ENCODE peak calls at places on chromosomes 4 and X, in five cellular contexts. C, K, V, S and B are unnamed samples.

GRCh38 chrX:30779453-30780030 is 109.5 kb downstream of the TAB3 start:
- DNase-seq in C (no peak), K (peak), V (no peak), S (no peak), B (no peak)

GRCh38 chrX:12434493-12434892 is 296.2 kb downstream of the FRMPD4 start:
- DNase-seq in C (no peak), K (peak), V (no peak), S (no peak), B (no peak)

GRCh38 chrX:37367946-37368345 is 18.8 kb downstream of the PRRG1 start:
- DNase-seq in C (no peak), K (no peak), V (no peak), S (no peak), B (no peak)

GRCh38 chr4:96164814-96165351 is 325.0 kb downstream of the PDHA2 start:
- DNase-seq in C (peak), K (no peak), V (no peak), S (no peak), B (peak)

GRCh38 chrX:13520441-13520840 is 49.0 kb upstream of the EGFL6 start:
- DNase-seq in C (no peak), K (no peak), V (no peak), S (no peak), B (no peak)

GRCh38 chrX:13387656-13388421 is 68.0 kb upstream of the ATXN3L start:
- DNase-seq in C (peak), K (no peak), V (no peak), S (no peak), B (no peak)

GRCh38 chrX:6024204-6024603 is 204.5 kb downstream of the NLGN4X start:
- DNase-seq in C (peak), K (no peak), V (no peak), S (no peak), B (peak)

GRCh38 chr4:78926825-78927224 is 12.4 kb downstream of the PAQR3 start:
- DNase-seq in C (no peak), K (no peak), V (no peak), S (no peak), B (no peak)

GRCh38 chr4:68272860-68273259 is 27.4 kb upstream of the TMPRSS11B start:
- DNase-seq in C (no peak), K (no peak), V (peak), S (no peak), B (peak)

GRCh38 chr4:184383497-184384055 is 90.8 kb downstream of the IRF2 start:
- DNase-seq in C (peak), K (no peak), V (no peak), S (no peak), B (peak)

GRCh38 chr4:117400039-117400835 is 314.9 kb upstream of the TRAM1L1 start:
- DNase-seq in C (peak), K (no peak), V (no peak), S (no peak), B (peak)

GRCh38 chr4:140645614-140646412 is 77.1 kb upstream of the UCP1 start:
- DNase-seq in C (peak), K (no peak), V (no peak), S (no peak), B (no peak)

GRCh38 chrX:153817291-153817690 is 13.1 kb downstream of the PDZD4 start:
- DNase-seq in C (no peak), K (no peak), V (no peak), S (no peak), B (no peak)

GRCh38 chr4:77994194-77994721 is 62.9 kb upstream of the FRAS1 start:
- DNase-seq in C (peak), K (peak), V (peak), S (peak), B (peak)

GRCh38 chr4:53592686-53593641 is 1.7 kb upstream of the LNX1 start:
- DNase-seq in C (peak), K (peak), V (no peak), S (peak), B (peak)

GRCh38 chr4:124863039-124863545 is 150.6 kb upstream of the ANKRD50 start:
- DNase-seq in C (no peak), K (no peak), V (no peak), S (no peak), B (peak)

GRCh38 chr4:108619372-108620100 is 840 bp upstream of the RPL34 start:
- DNase-seq in C (no peak), K (no peak), V (no peak), S (no peak), B (no peak)

GRCh38 chr4:46506876-46507275 is 116.9 kb upstream of the GABRA2 start:
- DNase-seq in C (peak), K (no peak), V (no peak), S (no peak), B (no peak)

GRCh38 chr4:2940267-2941137 is 22.7 kb downstream of the NOP14 start:
- DNase-seq in C (no peak), K (no peak), V (no peak), S (no peak), B (no peak)

GRCh38 chr4:99209671-99210070 is 9.4 kb downstream of the ADH6 start:
- DNase-seq in C (no peak), K (no peak), V (no peak), S (no peak), B (peak)

GRCh38 chr4:109749388-109750082 is 19.7 kb upstream of the PLA2G12A start:
- DNase-seq in C (no peak), K (no peak), V (no peak), S (no peak), B (no peak)

GRCh38 chrX:115949900-115950822 is 220.4 kb upstream of the AGTR2 start:
- DNase-seq in C (no peak), K (peak), V (no peak), S (no peak), B (peak)

GRCh38 chr4:182175788-182176519 is 67.2 kb upstream of the TENM3 start:
- DNase-seq in C (no peak), K (no peak), V (no peak), S (no peak), B (no peak)

GRCh38 chr4:54517793-54518444 is 139.8 kb upstream of the KIT start:
- DNase-seq in C (no peak), K (no peak), V (no peak), S (no peak), B (no peak)

GRCh38 chr4:183200453-183200852 is 101.4 kb downstream of the WWC2 start:
- DNase-seq in C (peak), K (no peak), V (no peak), S (no peak), B (peak)

GRCh38 chr4:20313237-20314030 is 61.7 kb downstream of the SLIT2 start:
- DNase-seq in C (no peak), K (peak), V (peak), S (peak), B (peak)
- H2BK12ac ChIP-seq in C (no peak), K (no peak), V (no peak), S (no peak), B (no peak)

GRCh38 chr4:80195441-80196139 is 1.7 kb upstream of the PRDM8 start:
- DNase-seq in C (no peak), K (no peak), V (no peak), S (no peak), B (no peak)

GRCh38 chr4:80189956-80190671 is 7.2 kb upstream of the PRDM8 start:
- DNase-seq in C (no peak), K (peak), V (no peak), S (peak), B (no peak)

GRCh38 chr4:80192937-80193336 is 4.4 kb upstream of the PRDM8 start:
- DNase-seq in C (peak), K (no peak), V (no peak), S (no peak), B (no peak)

GRCh38 chr4:80189581-80189955 is 7.7 kb upstream of the PRDM8 start:
- DNase-seq in C (no peak), K (no peak), V (no peak), S (no peak), B (no peak)

GRCh38 chr4:80192252-80192866 is 4.9 kb upstream of the PRDM8 start:
- DNase-seq in C (no peak), K (no peak), V (no peak), S (no peak), B (no peak)
- H4K91ac ChIP-seq in C (no peak), K (no peak), V (no peak), S (no peak), B (no peak)

GRCh38 chr4:142088906-142089305 is 452.5 kb downstream of the IL15 start:
- DNase-seq in C (peak), K (no peak), V (no peak), S (no peak), B (no peak)
- H3K4ac ChIP-seq in C (no peak), K (no peak), V (no peak), S (no peak), B (no peak)

DNA sequence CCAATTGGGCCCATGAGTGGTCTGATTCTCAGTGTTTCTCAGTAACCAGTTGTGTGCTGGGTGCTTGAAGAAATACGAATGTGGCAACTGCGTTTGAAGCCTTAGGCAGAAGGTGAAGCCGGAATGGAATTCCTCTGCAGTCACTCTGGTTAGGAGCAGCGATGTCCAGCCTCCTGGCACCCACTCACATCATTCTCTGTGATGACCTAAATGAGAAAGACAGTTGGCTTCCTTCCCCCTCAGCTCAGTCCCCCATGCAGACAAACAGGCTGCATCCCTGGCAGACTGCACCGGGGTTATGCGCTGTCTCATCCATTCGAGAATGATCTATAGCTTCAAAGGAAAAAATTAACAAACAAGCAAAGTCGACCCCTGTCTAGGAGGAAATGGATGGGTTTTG is 170.1 kb upstream of the SCML1 start:
- DNase-seq in C (no peak), K (no peak), V (no peak), S (no peak), B (no peak)
- H2BK12ac ChIP-seq in C (no peak), K (no peak), V (no peak), S (no peak), B (no peak)

GRCh38 chr4:138035781-138036258 is 206.3 kb downstream of the SLC7A11 start:
- DNase-seq in C (peak), K (no peak), V (peak), S (no peak), B (peak)
- H4K91ac ChIP-seq in C (no peak), K (no peak), V (no peak), S (no peak), B (no peak)

DNA sequence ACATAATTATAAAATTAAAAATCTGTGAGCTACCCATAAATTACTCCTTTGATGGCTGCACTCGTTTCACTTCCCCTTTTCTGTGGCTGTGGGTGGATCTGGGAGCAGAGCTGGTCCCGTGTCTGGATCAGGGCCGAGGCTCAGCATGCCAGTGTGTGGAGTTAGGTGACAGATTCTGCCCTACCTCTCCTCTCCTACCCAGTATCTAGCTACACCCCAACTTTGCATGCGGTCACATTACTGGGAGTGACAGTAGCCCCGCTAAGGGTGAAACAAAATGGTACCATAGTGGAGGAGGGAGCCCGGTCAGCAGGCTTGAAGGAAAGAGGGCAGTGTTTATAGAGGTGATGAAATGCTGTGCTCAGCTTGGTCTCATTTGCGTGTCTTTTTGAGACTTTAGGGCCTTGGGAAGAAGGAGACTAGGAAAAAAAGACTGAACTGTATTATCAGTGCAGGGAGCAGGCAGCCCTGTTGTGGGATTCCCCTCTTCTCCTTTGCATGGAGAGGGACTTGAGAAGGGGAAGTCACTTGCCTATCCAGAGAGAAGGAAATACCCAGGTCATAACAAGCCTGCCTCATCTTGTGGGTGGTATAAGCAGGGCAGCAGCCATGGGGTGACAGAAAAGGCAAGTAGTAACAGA is 48.4 kb downstream of the ARHGAP10 start:
- DNase-seq in C (peak), K (no peak), V (no peak), S (no peak), B (no peak)
- H3K4ac ChIP-seq in C (no peak), K (no peak), V (no peak), S (no peak), B (peak)

GRCh38 chr4:87865288-87865687 is 32.5 kb downstream of the MEPE start:
- DNase-seq in C (peak), K (no peak), V (no peak), S (no peak), B (no peak)
- H2BK12ac ChIP-seq in C (no peak), K (no peak), V (no peak), S (peak), B (peak)

DNA sequence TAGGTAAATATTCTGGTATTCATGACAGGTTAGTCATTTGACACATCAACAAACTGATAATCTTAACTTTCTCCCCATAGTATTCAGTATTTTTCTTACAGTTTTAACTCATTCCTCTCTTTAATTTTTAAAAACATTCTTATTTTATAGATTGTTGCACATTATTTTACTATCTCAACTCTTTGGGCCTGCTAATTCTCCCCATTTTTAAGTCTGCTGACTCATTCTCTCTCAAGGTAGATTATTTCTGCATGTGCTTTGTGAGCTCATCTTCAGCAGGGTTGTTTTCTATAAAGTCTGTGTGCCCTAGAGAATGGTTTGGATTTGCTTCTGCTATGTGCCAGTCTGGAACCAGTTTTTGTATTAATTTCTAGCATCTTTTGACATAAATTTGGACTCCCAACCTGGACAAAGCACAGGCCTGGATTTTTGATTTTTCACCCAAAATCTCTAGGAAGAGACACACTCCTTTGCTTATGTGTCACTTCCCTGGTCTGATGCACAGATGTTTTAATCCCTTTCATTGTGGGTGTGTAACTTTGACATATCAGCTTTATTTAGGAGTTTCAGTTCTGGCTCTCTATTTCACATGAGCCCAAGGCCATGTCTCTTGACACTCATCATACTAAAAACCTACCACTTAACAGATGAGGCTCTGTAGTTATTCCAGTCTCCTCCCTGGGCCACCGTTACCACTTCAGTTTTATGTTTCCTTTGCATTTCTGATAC is 194.3 kb upstream of the PGRMC2 start:
- DNase-seq in C (no peak), K (no peak), V (no peak), S (no peak), B (no peak)
- H4K91ac ChIP-seq in C (no peak), K (no peak), V (no peak), S (no peak), B (no peak)

GRCh38 chrX:108123591-108124366 is 32.2 kb downstream of the ATG4A start:
- DNase-seq in C (no peak), K (no peak), V (no peak), S (no peak), B (no peak)
- H3K4ac ChIP-seq in C (no peak), K (no peak), V (no peak), S (no peak), B (no peak)

DNA sequence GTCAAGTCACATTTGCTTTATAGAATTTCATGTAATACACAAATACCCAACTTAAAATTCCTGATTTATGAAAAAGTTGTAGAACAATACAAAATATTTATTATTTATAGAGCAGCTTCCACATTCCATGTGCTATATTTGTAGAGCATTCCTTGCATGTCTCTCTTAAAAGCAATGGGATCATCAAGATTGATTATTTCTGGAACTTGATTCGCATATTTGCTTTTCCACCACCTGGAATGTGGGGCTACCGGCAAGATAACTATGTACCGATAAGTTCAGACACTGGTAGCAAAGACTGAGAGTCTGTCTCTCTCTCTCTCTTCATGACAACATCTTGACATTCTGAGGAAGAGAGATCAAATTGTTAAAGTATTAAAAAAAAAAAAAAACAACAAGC is 59.3 kb downstream of the MAPK10 start:
- DNase-seq in C (no peak), K (no peak), V (no peak), S (no peak), B (no peak)
- H2BK12ac ChIP-seq in C (no peak), K (no peak), V (no peak), S (no peak), B (no peak)